ENCODE peak calls at places on chromosomes 6 and 20, in nine cellular contexts. J is CD8-positive, alpha-beta T cell; C is foreskin fibroblast; O is endothelial cell; T is MM.1S; A is neural crest cell; P is testis; H is activated B cell treated with CpG ODN at 0.5 μM for 24 hours; K is psoas muscle. G is an unnamed sample.
A peak's percentile ranks its signal among the peaks of the same experiment; 100 is the strongest.

GRCh38 chr20:949717-950116 is 33.6 kb upstream of the ANGPT4 start:
- DNase-seq in T (no peak), C (no peak), A (no peak), H (no peak), K (no peak), J (no peak), O (no peak), P (no peak), G (no peak)

GRCh38 chr6:21213492-21213891 is 380.1 kb upstream of the SOX4 start:
- DNase-seq in H (no peak), C (no peak), O (no peak), P (no peak), J (no peak), A (no peak), T (no peak), K (no peak), G (no peak)

GRCh38 chr20:59938696-59939051 is 1.4 kb downstream of the PPP1R3D start:
- DNase-seq in T (no peak), C (peak; percentile 21), A (no peak), J (no peak), H (no peak), O (no peak), K (peak; percentile 76), P (no peak), G (no peak)

GRCh38 chr6:144578385-144579350 is 293.5 kb downstream of the UTRN start:
- DNase-seq in A (no peak), H (no peak), C (peak; percentile 70), J (no peak), K (no peak), O (no peak), T (no peak), P (no peak), G (no peak)

GRCh38 chr6:81759782-81760181 is 7.3 kb upstream of the TENT5A start:
- DNase-seq in O (no peak), T (no peak), P (no peak), C (no peak), K (no peak), A (no peak), H (no peak), J (no peak), G (no peak)

GRCh38 chr20:10555865-10556308 is 117.9 kb downstream of the JAG1 start:
- DNase-seq in O (no peak), T (no peak), P (no peak), A (no peak), J (no peak), H (no peak), C (peak; percentile 62), K (no peak), G (no peak)

GRCh38 chr6:1372690-1373089 is 16.7 kb upstream of the FOXF2 start:
- DNase-seq in C (no peak), H (no peak), P (no peak), K (no peak), T (no peak), O (no peak), J (no peak), A (no peak), G (no peak)

GRCh38 chr6:44219815-44220784 is 3.3 kb upstream of the SLC29A1 start:
- DNase-seq in T (no peak), C (no peak), J (no peak), H (no peak), A (no peak), O (no peak), K (no peak), P (no peak), G (no peak)

GRCh38 chr20:62400021-62400420 is 7.1 kb downstream of the CABLES2 start:
- DNase-seq in H (no peak), C (no peak), O (no peak), K (no peak), P (no peak), T (no peak), A (no peak), J (no peak), G (no peak)

GRCh38 chr6:108200631-108201030 is 34.8 kb downstream of the NR2E1 start:
- DNase-seq in P (no peak), K (no peak), A (no peak), O (no peak), H (no peak), C (peak; percentile 18), J (no peak), T (no peak), G (no peak)

DNA sequence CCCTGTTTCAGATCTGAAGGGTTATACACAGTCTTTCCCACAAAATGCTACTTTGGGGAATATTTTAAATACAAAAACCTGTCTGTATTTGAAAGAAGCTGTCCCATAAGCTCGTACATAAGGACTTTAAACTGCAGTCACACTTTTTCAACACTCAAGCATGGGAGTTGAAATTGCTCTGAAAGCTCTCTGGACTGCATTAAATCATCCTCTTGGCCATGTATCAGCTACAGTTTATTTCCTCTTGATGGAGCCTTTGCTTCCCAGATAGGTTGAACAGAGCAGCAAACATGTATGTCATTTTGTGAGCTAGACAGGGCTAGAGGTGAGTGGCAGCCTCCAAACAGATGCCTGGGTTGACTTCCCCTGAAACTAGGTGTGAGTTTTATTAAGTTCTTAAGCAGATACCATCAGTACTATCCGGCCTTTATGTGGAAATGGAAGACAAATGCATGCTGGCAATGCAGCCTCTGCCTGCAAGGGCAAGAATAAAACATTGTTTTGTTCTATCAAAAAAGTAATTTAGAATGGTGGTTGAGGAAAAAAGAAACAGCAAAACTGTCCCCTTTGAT is 105.9 kb upstream of the ENPP5 start:
- DNase-seq in O (no peak), C (no peak), J (no peak), K (no peak), P (no peak), H (no peak), T (no peak), A (no peak), G (no peak)
- TF ChIP-seq CTCF in O (no peak), C (no peak), J (no peak), K (no peak), P (no peak), H (no peak), T (no peak), A (no peak), G (no peak)

GRCh38 chr6:17281497-17282481 is 628 bp downstream of the RBM24 start:
- DNase-seq in O (peak; percentile 31), A (peak; percentile 21), T (no peak), P (no peak), K (no peak), J (no peak), H (no peak), C (no peak), G (no peak)

GRCh38 chr6:17280138-17280537 is 1.0 kb upstream of the RBM24 start:
- DNase-seq in J (no peak), T (no peak), P (no peak), O (no peak), A (no peak), H (no peak), K (no peak), C (no peak), G (no peak)

GRCh38 chr6:17281100-17281496 is at the start of gene RBM24:
- DNase-seq in J (peak; percentile 16), H (no peak), C (peak; percentile 73), T (peak; percentile 45), A (peak; percentile 64), K (peak; percentile 64), O (peak; percentile 75), P (peak; percentile 58), G (peak; percentile 26)

GRCh38 chr6:17278289-17279061 is 2.7 kb upstream of the RBM24 start:
- DNase-seq in A (no peak), T (no peak), J (no peak), C (peak; percentile 55), H (no peak), O (no peak), K (no peak), P (no peak), G (no peak)

DNA sequence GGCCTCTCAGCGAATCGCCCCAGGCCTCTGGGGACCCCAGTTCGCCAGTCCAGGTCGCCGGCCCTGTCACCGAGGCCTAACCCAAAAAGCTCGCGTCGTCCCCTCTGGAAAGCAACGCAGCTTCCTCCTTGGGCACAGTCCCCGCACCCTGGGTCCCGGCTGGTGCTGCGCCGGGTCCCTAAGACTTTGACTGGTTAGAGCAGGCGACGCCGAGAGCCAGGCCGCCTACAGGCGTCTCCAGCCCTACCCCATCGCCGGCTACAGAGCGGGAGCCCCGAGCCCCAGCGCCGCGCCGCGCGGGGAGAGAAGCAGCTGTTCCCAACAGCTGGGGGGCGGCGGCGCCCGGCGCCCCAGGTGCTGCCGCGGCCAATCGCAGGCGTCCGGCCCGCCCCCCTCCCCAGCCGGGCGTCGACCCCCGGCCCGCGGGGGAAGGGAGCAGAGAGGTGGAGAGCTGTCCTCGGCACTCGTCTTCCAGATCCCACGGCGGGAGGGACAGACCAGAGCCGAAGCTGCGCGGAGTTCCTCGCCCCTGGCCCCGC is 540 bp upstream of the RBM24 start:
- DNase-seq in T (no peak), P (peak; percentile 30), C (no peak), H (no peak), J (no peak), K (peak; percentile 79), O (peak; percentile 61), A (peak; percentile 46), G (peak; percentile 24)
- TF ChIP-seq CTCF in T (no peak), P (no peak), C (no peak), H (no peak), J (no peak), K (peak; percentile 22), O (no peak), A (no peak), G (no peak)

DNA sequence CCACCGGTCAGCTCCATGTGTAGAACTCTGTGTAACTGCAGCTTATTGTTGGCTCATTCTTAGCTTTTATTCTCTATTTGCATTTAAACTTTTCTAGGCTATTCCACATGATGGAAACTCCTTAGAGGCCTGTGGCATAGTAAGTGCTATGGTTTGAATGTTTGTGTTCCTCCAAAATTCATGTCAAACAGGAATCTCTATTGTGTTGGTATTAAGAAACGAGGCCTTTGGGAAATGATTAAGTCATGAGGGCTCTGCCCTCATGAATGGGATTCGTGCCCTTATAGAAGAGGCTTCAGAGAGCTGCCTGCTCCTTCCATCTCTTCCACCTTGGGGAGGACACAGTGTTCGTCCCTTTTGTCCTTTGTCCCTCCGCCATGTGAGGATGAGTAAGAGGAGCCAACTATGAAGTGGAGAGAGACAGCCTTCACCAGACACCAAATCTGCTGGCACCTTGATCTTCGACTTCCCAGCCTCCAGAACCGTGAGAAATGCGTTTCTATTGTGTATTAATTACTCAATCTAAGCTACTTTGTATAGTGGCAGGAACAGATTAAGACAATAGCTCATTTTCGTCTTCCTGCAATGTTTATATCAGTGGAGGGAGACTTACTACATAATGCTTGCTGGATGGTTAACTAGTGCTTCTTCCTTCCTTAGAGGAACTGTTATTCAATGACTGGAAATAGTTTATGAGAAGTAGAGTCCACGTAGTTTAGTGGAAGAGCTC is 361.1 kb downstream of the FARS2 start:
- DNase-seq in A (no peak), P (no peak), J (no peak), C (no peak), K (no peak), T (no peak), H (no peak), O (no peak), G (no peak)
- TF ChIP-seq CTCF in A (no peak), P (no peak), J (no peak), C (no peak), K (no peak), T (no peak), H (no peak), O (no peak), G (no peak)

DNA sequence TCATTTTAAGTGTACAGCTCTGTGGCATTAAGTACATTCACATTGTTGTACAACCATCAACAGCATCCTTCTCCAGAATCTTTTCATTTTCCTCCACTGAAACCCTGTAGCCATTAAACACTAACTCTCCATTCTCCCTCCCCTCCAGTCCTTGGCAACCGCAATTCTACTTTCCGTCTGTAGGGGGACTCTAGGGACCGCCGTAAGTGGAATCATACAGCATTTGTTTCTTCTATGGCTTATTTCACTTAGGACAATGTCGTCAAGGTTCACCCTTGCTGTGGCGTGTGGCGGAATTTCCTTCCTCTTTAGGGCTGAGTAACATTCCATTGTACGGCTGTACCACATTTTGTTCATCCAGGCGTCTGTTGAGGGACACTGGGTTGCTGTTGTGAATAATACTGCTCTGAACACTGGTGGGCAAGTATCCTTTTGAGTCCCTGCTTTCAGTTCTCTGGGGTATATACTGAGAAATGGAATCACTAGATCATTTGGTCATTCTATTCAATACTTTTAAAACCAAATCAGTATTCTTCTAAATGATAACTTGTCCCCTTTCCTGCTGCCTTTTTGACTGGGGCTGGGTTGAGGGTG is 50.7 kb downstream of the PPP1R3G start:
- DNase-seq in T (peak; percentile 28), K (no peak), C (no peak), J (peak; percentile 49), O (peak; percentile 58), A (peak; percentile 28), P (peak; percentile 37), H (no peak), G (no peak)
- TF ChIP-seq CTCF in T (peak; percentile 67), K (peak; percentile 46), C (peak; percentile 66), J (peak; percentile 83), O (peak; percentile 83), A (peak; percentile 61), P (peak; percentile 25), H (peak; percentile 52), G (no peak)

G was measured in omental fat pad.